ENCODE peak calls at places on chromosome 1, in four cellular contexts. X is ovary, E is Peyer's patch, I is fibroblast of mammary gland. Y is an unnamed sample.

GRCh38 chr1:46495778-46496177 is 6.1 kb downstream of the DMBX1 start:
- DNase-seq in X (no peak), E (no peak), I (no peak), Y (no peak)

GRCh38 chr1:114453361-114453784 is 57.6 kb downstream of the TRIM33 start:
- DNase-seq in X (no peak), E (no peak), I (no peak), Y (no peak)

GRCh38 chr1:15676688-15677661 is 7.1 kb upstream of the PLEKHM2 start:
- DNase-seq in X (no peak), E (no peak), I (no peak), Y (no peak)

GRCh38 chr1:116891396-116892072 is 18.2 kb upstream of the PTGFRN start:
- DNase-seq in X (no peak), E (no peak), I (peak; percentile 26), Y (no peak)

GRCh38 chr1:4778056-4778455 is 123.6 kb downstream of the AJAP1 start:
- DNase-seq in X (peak; percentile 60), E (no peak), I (no peak), Y (no peak)

GRCh38 chr1:240207073-240207709 is 115.5 kb downstream of the FMN2 start:
- DNase-seq in X (no peak), E (no peak), I (no peak), Y (no peak)

GRCh38 chr1:220926146-220926545 is 46.9 kb downstream of the HLX start:
- DNase-seq in X (no peak), E (no peak), I (peak; percentile 98), Y (no peak)

GRCh38 chr1:117128323-117129079 is 7.0 kb upstream of the TRIM45 start:
- DNase-seq in X (no peak), E (no peak), I (peak; percentile 64), Y (no peak)

GRCh38 chr1:47569681-47570470 is 132.0 kb downstream of the FOXD2 start:
- DNase-seq in X (no peak), E (peak; percentile 75), I (peak; percentile 87), Y (no peak)

GRCh38 chr1:51648180-51649109 is 31.6 kb downstream of the OSBPL9 start:
- DNase-seq in X (no peak), E (peak; percentile 76), I (peak; percentile 89), Y (no peak)

GRCh38 chr1:201999625-202000238 is 10.7 kb upstream of the ELF3 start:
- DNase-seq in X (peak; percentile 32), E (peak; percentile 64), I (peak; percentile 55), Y (no peak)

GRCh38 chr1:6014130-6014999 is 22.1 kb upstream of the NPHP4 start:
- DNase-seq in X (no peak), E (no peak), I (no peak), Y (no peak)

GRCh38 chr1:201267481-201268229 is 15.7 kb upstream of the PKP1 start:
- DNase-seq in X (no peak), E (no peak), I (peak; percentile 79), Y (no peak)

GRCh38 chr1:185652348-185652747 is 81.8 kb upstream of the HMCN1 start:
- DNase-seq in X (no peak), E (no peak), I (peak; percentile 22), Y (no peak)

GRCh38 chr1:197218857-197219256 is 49.2 kb upstream of the CRB1 start:
- DNase-seq in X (no peak), E (no peak), I (no peak), Y (no peak)

GRCh38 chr1:231487019-231487418 is 41.5 kb upstream of the TSNAX start:
- DNase-seq in X (no peak), E (peak; percentile 72), I (peak; percentile 82), Y (no peak)

DNA sequence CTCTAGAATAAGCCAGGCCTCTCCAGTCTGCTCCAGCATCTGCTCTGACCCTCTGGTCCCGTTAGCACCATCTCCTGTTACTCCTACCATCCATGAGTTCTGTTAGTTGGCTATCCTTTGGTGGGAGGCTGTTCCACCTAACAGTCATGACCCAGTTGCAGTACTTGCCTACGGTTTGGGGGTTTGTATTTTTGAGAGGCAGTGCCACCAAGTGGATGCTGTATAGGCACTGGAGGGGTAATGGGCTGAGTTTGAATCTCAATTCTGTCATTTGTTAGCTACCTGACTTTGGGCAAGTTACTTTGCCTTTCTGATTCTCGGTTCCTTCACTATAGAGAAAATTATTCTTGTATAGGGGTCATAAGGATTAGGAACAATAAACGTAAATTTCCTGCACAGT is 12.1 kb upstream of the C8B start:
- DNase-seq in X (no peak), E (no peak), I (no peak), Y (no peak)
- TF ChIP-seq CTCF in X (no peak), E (no peak), I (peak; percentile 25), Y (no peak)

DNA sequence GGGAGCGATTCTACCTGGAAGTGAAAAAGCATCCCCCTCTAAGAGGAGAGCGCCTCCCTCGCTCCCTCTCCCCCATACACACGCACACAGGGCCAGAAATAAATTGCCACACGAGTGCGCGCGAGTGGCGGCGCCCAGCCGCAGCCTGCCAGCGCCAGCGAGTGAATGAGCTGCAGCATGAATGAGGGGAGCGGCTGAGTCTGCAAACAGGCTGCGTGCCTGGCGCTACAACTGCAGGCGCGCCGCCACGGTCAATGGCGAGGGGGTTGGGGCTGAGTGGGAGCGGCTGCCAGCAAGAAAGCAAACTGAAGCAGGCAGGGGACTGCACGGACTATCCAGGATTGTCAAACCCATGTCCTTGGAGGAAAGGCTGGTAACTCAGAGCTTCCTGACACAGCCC is 2.2 kb downstream of the CAMK1G start:
- DNase-seq in X (peak; percentile 45), E (peak; percentile 50), I (no peak), Y (no peak)
- TF ChIP-seq CTCF in X (no peak), E (no peak), I (no peak), Y (no peak)

GRCh38 chr1:156126043-156126700 is 11.7 kb downstream of the LMNA start:
- DNase-seq in X (peak; percentile 95), E (peak; percentile 85), I (peak; percentile 97), Y (peak; percentile 45)
- TF ChIP-seq CTCF in X (peak; percentile 24), E (peak; percentile 15), I (peak; percentile 54), Y (no peak)

DNA sequence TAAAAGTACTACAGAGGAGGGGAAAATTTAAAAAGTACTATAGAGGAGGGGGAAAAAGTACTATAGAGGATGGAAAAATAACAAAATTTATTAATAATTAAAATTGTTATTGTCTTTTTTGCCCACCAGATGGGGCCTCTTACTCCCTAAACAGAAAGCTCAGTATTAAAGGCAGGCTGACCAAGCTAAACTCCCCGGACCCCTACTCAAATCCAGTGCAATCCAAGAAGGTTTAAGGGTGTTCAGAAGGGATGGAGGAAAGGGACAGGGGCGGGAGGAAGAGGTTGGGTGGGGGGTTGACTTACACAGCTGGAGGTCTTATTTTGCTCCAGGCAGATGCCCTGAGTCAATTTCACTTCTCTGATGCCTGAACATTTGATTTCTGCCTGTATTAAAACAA is 13.7 kb downstream of the CD34 start:
- DNase-seq in X (no peak), E (no peak), I (no peak), Y (no peak)
- TF ChIP-seq CTCF in X (peak; percentile 37), E (no peak), I (peak; percentile 27), Y (no peak)

DNA sequence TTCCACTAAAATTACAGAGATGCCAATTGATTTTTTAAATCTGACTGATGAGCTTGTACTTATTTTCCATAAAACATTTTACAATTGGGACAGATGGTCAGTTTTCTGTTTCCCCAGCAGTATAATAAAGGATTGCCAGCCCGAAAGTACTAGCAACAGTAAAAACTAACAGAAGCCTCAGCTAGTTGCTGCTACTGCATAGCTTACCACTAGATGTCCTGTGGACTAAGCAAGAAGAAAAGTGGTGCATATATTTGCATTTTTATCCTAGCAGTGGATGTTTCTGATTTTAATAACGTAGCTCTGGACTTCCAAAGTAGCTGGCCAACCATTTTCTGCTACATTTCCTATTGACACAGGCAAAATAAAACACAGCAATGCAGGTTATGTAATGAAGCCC is 241.5 kb downstream of the BARHL2 start:
- DNase-seq in X (no peak), E (no peak), I (no peak), Y (no peak)
- TF ChIP-seq CTCF in X (no peak), E (no peak), I (no peak), Y (no peak)

DNA sequence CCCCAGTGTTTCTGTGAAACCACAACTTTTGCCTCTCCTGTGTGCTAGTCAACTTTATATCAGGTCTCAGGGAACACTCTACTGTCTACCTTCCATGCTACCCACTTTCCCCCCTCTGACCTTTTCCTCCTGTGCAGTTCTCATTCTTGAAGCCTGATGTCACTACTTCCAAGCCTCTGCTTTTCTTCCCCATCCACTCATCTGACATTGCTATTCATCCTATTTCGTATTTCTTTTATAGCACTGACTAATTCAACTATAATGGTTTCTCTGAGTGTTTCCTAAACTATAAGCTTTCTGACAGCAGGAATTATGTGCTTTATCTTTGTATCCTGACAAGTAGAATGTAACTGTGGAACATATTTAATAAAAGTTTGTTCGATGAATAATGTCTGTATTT is 18.2 kb upstream of the DPH5 start:
- DNase-seq in X (no peak), E (no peak), I (peak; percentile 51), Y (no peak)
- TF ChIP-seq CTCF in X (no peak), E (no peak), I (no peak), Y (no peak)

GRCh38 chr1:216114180-216114579 is 309.1 kb downstream of the USH2A start:
- DNase-seq in X (no peak), E (no peak), I (no peak), Y (no peak)

GRCh38 chr1:216111842-216112241 is 311.4 kb downstream of the USH2A start:
- DNase-seq in X (no peak), E (no peak), I (peak; percentile 0), Y (no peak)
- TF ChIP-seq CTCF in X (no peak), E (no peak), I (peak; percentile 28), Y (no peak)

DNA sequence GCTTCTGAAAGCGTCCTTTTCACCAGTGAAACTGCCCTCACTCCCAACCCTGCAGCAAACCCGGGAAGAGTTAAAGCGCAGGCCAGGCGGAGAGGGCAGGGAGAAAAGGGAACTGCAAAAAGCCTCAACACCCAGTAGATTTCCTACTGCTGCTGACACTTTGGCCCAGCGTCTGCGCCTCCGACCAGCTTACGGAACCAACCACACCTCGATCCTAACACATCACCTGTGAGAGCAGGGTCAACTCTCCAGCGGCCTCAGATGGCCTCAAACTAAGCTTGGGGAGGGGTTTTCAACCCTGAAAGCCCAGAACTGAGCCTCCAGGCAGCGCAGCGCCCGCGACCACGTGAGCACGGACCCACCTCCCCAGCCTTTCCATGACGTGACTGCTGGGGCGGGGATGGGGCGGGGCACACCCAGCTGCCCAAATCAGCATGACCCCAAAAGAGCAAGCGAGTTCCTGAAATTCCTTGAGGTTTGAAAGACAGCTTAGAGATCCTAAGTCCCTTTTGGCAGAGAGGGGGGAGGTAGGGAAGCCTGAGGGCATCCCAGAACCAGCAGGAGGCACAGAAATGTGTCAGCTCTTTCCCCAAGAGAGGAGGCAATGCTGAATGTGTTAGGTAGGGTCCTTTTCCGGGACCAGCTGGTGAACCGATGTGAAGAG is 59.1 kb downstream of the ITPKB start:
- DNase-seq in X (peak; percentile 89), E (peak; percentile 94), I (peak; percentile 60), Y (peak; percentile 44)
- TF ChIP-seq CTCF in X (no peak), E (no peak), I (no peak), Y (no peak)

Y was measured in CD4-positive, alpha-beta T cell.